ENCODE peak calls at places on chromosome 2, in eight cellular contexts. One of them, this sample, is unnamed.

GRCh38 chr2:241049739-241050623 is 51.6 kb downstream of the SNED1 start:
- DNase-seq in Peyer's patch: peak
- DNase-seq in body of pancreas: no peak
- DNase-seq in AG10803: no peak
- DNase-seq in left ventricle myocardium inferior: no peak
- DNase-seq in fibroblast of lung: peak
- DNase-seq in mammary epithelial cell: no peak
- DNase-seq in upper lobe of right lung: no peak
- DNase-seq in this sample: peak

GRCh38 chr2:191166111-191166755 is 15.4 kb upstream of the STAT4 start:
- DNase-seq in mammary epithelial cell: peak
- DNase-seq in body of pancreas: no peak
- DNase-seq in upper lobe of right lung: no peak
- DNase-seq in left ventricle myocardium inferior: no peak
- DNase-seq in AG10803: no peak
- DNase-seq in fibroblast of lung: peak
- DNase-seq in Peyer's patch: no peak
- DNase-seq in this sample: peak

GRCh38 chr2:31286961-31287550 is 53.1 kb downstream of the EHD3 start:
- DNase-seq in body of pancreas: no peak
- DNase-seq in upper lobe of right lung: no peak
- DNase-seq in Peyer's patch: no peak
- DNase-seq in mammary epithelial cell: peak
- DNase-seq in fibroblast of lung: peak
- DNase-seq in left ventricle myocardium inferior: no peak
- DNase-seq in AG10803: peak
- DNase-seq in this sample: peak

GRCh38 chr2:55961318-55961911 is 37.8 kb upstream of the EFEMP1 start:
- DNase-seq in body of pancreas: no peak
- DNase-seq in Peyer's patch: no peak
- DNase-seq in mammary epithelial cell: peak
- DNase-seq in AG10803: peak
- DNase-seq in upper lobe of right lung: no peak
- DNase-seq in fibroblast of lung: peak
- DNase-seq in left ventricle myocardium inferior: no peak
- DNase-seq in this sample: peak

GRCh38 chr2:44203542-44203941 is 34.9 kb downstream of the PPM1B start:
- DNase-seq in body of pancreas: no peak
- DNase-seq in fibroblast of lung: no peak
- DNase-seq in AG10803: no peak
- DNase-seq in mammary epithelial cell: no peak
- DNase-seq in Peyer's patch: no peak
- DNase-seq in left ventricle myocardium inferior: no peak
- DNase-seq in upper lobe of right lung: no peak
- DNase-seq in this sample: no peak

GRCh38 chr2:172964511-172964910 is 111.1 kb upstream of the MAP3K20 start:
- DNase-seq in Peyer's patch: no peak
- DNase-seq in AG10803: no peak
- DNase-seq in left ventricle myocardium inferior: no peak
- DNase-seq in mammary epithelial cell: no peak
- DNase-seq in upper lobe of right lung: no peak
- DNase-seq in fibroblast of lung: peak
- DNase-seq in body of pancreas: no peak
- DNase-seq in this sample: no peak

GRCh38 chr2:140658766-140659165 is 1472.0 kb downstream of the LRP1B start:
- DNase-seq in AG10803: no peak
- DNase-seq in upper lobe of right lung: no peak
- DNase-seq in Peyer's patch: no peak
- DNase-seq in body of pancreas: no peak
- DNase-seq in fibroblast of lung: peak
- DNase-seq in mammary epithelial cell: no peak
- DNase-seq in left ventricle myocardium inferior: no peak
- DNase-seq in this sample: no peak

GRCh38 chr2:75608684-75609333 is 37.8 kb upstream of the MRPL19 start:
- DNase-seq in mammary epithelial cell: peak
- DNase-seq in upper lobe of right lung: peak
- DNase-seq in body of pancreas: peak
- DNase-seq in Peyer's patch: peak
- DNase-seq in AG10803: peak
- DNase-seq in left ventricle myocardium inferior: peak
- DNase-seq in fibroblast of lung: peak
- DNase-seq in this sample: peak

GRCh38 chr2:11701831-11702301 is 31.9 kb upstream of the NTSR2 start:
- DNase-seq in upper lobe of right lung: no peak
- DNase-seq in mammary epithelial cell: no peak
- DNase-seq in fibroblast of lung: no peak
- DNase-seq in AG10803: no peak
- DNase-seq in body of pancreas: no peak
- DNase-seq in Peyer's patch: no peak
- DNase-seq in left ventricle myocardium inferior: no peak
- DNase-seq in this sample: no peak

GRCh38 chr2:168694173-168694572 is 108.3 kb upstream of the NOSTRIN start:
- DNase-seq in AG10803: no peak
- DNase-seq in mammary epithelial cell: no peak
- DNase-seq in Peyer's patch: no peak
- DNase-seq in body of pancreas: peak
- DNase-seq in left ventricle myocardium inferior: no peak
- DNase-seq in fibroblast of lung: no peak
- DNase-seq in upper lobe of right lung: no peak
- DNase-seq in this sample: no peak

GRCh38 chr2:164495491-164496223 is 125.6 kb downstream of the GRB14 start:
- DNase-seq in Peyer's patch: no peak
- DNase-seq in body of pancreas: no peak
- DNase-seq in mammary epithelial cell: peak
- DNase-seq in upper lobe of right lung: no peak
- DNase-seq in AG10803: peak
- DNase-seq in left ventricle myocardium inferior: no peak
- DNase-seq in fibroblast of lung: peak
- DNase-seq in this sample: peak

GRCh38 chr2:48753228-48753627 is 2.3 kb downstream of the LHCGR start:
- DNase-seq in body of pancreas: no peak
- DNase-seq in mammary epithelial cell: no peak
- DNase-seq in Peyer's patch: no peak
- DNase-seq in fibroblast of lung: no peak
- DNase-seq in AG10803: no peak
- DNase-seq in left ventricle myocardium inferior: no peak
- DNase-seq in upper lobe of right lung: no peak
- DNase-seq in this sample: no peak

GRCh38 chr2:54680397-54681032 is 42.9 kb upstream of the EML6 start:
- DNase-seq in body of pancreas: no peak
- DNase-seq in upper lobe of right lung: no peak
- DNase-seq in AG10803: peak
- DNase-seq in Peyer's patch: no peak
- DNase-seq in left ventricle myocardium inferior: no peak
- DNase-seq in fibroblast of lung: peak
- DNase-seq in mammary epithelial cell: peak
- DNase-seq in this sample: no peak

GRCh38 chr2:233217892-233218377 is 33.5 kb upstream of the ATG16L1 start:
- DNase-seq in AG10803: no peak
- DNase-seq in Peyer's patch: no peak
- DNase-seq in upper lobe of right lung: no peak
- DNase-seq in mammary epithelial cell: no peak
- DNase-seq in fibroblast of lung: no peak
- DNase-seq in left ventricle myocardium inferior: no peak
- DNase-seq in body of pancreas: no peak
- DNase-seq in this sample: peak

GRCh38 chr2:231621051-231621879 is 28.6 kb downstream of the TEX44 start:
- DNase-seq in AG10803: peak
- DNase-seq in mammary epithelial cell: no peak
- DNase-seq in body of pancreas: no peak
- DNase-seq in fibroblast of lung: no peak
- DNase-seq in upper lobe of right lung: no peak
- DNase-seq in Peyer's patch: no peak
- DNase-seq in left ventricle myocardium inferior: peak
- DNase-seq in this sample: peak

GRCh38 chr2:30661173-30662107 is 145.8 kb downstream of the CAPN13 start:
- DNase-seq in AG10803: peak
- DNase-seq in Peyer's patch: no peak
- DNase-seq in body of pancreas: no peak
- DNase-seq in mammary epithelial cell: peak
- DNase-seq in upper lobe of right lung: no peak
- DNase-seq in fibroblast of lung: peak
- DNase-seq in left ventricle myocardium inferior: no peak
- DNase-seq in this sample: no peak

GRCh38 chr2:143489135-143489534 is 359.9 kb downstream of the ARHGAP15 start:
- DNase-seq in body of pancreas: no peak
- DNase-seq in fibroblast of lung: peak
- DNase-seq in left ventricle myocardium inferior: no peak
- DNase-seq in Peyer's patch: no peak
- DNase-seq in upper lobe of right lung: no peak
- DNase-seq in AG10803: peak
- DNase-seq in mammary epithelial cell: peak
- DNase-seq in this sample: peak

GRCh38 chr2:180367831-180368230 is 360.7 kb upstream of the CWC22 start:
- DNase-seq in left ventricle myocardium inferior: no peak
- DNase-seq in upper lobe of right lung: no peak
- DNase-seq in mammary epithelial cell: peak
- DNase-seq in fibroblast of lung: peak
- DNase-seq in Peyer's patch: no peak
- DNase-seq in AG10803: peak
- DNase-seq in body of pancreas: no peak
- DNase-seq in this sample: peak

GRCh38 chr2:191070276-191070675 is 56.3 kb upstream of the STAT1 start:
- DNase-seq in left ventricle myocardium inferior: no peak
- DNase-seq in Peyer's patch: no peak
- DNase-seq in AG10803: no peak
- DNase-seq in fibroblast of lung: no peak
- DNase-seq in body of pancreas: no peak
- DNase-seq in mammary epithelial cell: no peak
- DNase-seq in upper lobe of right lung: no peak
- DNase-seq in this sample: no peak

DNA sequence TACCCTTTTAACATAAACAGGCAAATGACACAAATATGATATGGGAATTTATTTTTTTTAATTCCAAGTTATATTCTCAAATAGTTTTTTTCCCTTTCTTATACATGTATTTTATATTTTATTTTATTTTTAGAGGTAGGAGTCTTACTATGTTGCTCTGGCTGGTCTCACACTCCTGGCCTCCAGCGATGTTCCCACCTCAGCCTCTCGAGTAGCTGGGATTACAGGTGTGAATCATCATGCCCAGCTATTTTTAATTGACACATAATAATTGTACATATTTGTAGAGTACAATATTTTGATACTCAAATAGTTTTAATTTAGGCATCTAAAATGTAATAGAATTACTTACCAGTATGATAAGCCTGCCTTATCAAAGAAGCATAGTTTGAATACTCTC is 12.2 kb downstream of the BAZ2B start:
- DNase-seq in fibroblast of lung: no peak
- DNase-seq in Peyer's patch: no peak
- DNase-seq in mammary epithelial cell: no peak
- DNase-seq in upper lobe of right lung: no peak
- DNase-seq in AG10803: no peak
- DNase-seq in body of pancreas: no peak
- DNase-seq in left ventricle myocardium inferior: no peak
- DNase-seq in this sample: no peak
- H3K4me3 ChIP-seq in fibroblast of lung: no peak
- H3K4me3 ChIP-seq in Peyer's patch: no peak
- H3K4me3 ChIP-seq in mammary epithelial cell: no peak
- H3K4me3 ChIP-seq in upper lobe of right lung: no peak
- H3K4me3 ChIP-seq in AG10803: no peak
- H3K4me3 ChIP-seq in body of pancreas: no peak
- H3K4me3 ChIP-seq in left ventricle myocardium inferior: no peak
- H3K4me3 ChIP-seq in this sample: no peak

DNA sequence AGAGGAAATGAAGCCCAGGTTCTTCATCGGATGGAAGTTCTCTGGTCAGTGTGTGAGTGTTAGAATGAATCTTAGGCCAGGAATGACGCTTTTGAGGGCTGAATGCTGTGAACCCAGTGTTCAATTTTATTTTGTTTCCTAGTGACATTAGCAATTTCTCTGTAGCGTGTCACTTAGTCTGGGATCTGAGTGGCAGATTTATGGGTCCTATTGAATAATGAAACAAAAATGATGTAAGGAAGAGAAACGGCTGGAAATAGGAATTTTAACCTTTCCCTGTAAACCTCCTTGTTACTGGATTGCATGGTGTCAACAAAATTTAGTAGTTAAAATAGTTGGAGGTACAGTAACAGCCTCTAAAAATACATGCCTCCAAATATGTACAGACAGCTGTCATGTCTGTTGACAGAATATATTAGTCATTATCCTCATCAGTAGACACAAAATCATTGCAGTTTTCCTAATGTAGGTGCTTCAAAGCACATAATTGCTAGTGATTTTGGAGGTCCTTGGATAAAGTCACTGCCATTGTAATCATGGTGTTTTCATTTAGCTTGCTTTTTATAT is 223.8 kb upstream of the SPRED2 start:
- DNase-seq in AG10803: no peak
- DNase-seq in upper lobe of right lung: no peak
- DNase-seq in body of pancreas: no peak
- DNase-seq in fibroblast of lung: no peak
- DNase-seq in Peyer's patch: no peak
- DNase-seq in left ventricle myocardium inferior: no peak
- DNase-seq in mammary epithelial cell: no peak
- DNase-seq in this sample: no peak
- H3K4me3 ChIP-seq in AG10803: no peak
- H3K4me3 ChIP-seq in upper lobe of right lung: no peak
- H3K4me3 ChIP-seq in body of pancreas: no peak
- H3K4me3 ChIP-seq in fibroblast of lung: no peak
- H3K4me3 ChIP-seq in Peyer's patch: no peak
- H3K4me3 ChIP-seq in left ventricle myocardium inferior: no peak
- H3K4me3 ChIP-seq in mammary epithelial cell: no peak
- H3K4me3 ChIP-seq in this sample: no peak

GRCh38 chr2:176114930-176115625 is 1.5 kb upstream of the HOXD10 start:
- DNase-seq in fibroblast of lung: no peak
- DNase-seq in mammary epithelial cell: no peak
- DNase-seq in Peyer's patch: peak
- DNase-seq in left ventricle myocardium inferior: no peak
- DNase-seq in body of pancreas: no peak
- DNase-seq in AG10803: no peak
- DNase-seq in upper lobe of right lung: no peak
- DNase-seq in this sample: no peak
- H3K4me3 ChIP-seq in fibroblast of lung: no peak
- H3K4me3 ChIP-seq in mammary epithelial cell: no peak
- H3K4me3 ChIP-seq in Peyer's patch: no peak
- H3K4me3 ChIP-seq in left ventricle myocardium inferior: no peak
- H3K4me3 ChIP-seq in body of pancreas: no peak
- H3K4me3 ChIP-seq in AG10803: no peak
- H3K4me3 ChIP-seq in upper lobe of right lung: no peak
- H3K4me3 ChIP-seq in this sample: no peak

GRCh38 chr2:29119211-29119610 is 4.0 kb downstream of the CLIP4 start:
- DNase-seq in AG10803: no peak
- DNase-seq in mammary epithelial cell: peak
- DNase-seq in fibroblast of lung: no peak
- DNase-seq in upper lobe of right lung: no peak
- DNase-seq in body of pancreas: no peak
- DNase-seq in left ventricle myocardium inferior: no peak
- DNase-seq in Peyer's patch: no peak
- DNase-seq in this sample: no peak
- H3K4me3 ChIP-seq in AG10803: no peak
- H3K4me3 ChIP-seq in mammary epithelial cell: no peak
- H3K4me3 ChIP-seq in fibroblast of lung: no peak
- H3K4me3 ChIP-seq in upper lobe of right lung: no peak
- H3K4me3 ChIP-seq in body of pancreas: no peak
- H3K4me3 ChIP-seq in left ventricle myocardium inferior: no peak
- H3K4me3 ChIP-seq in Peyer's patch: no peak
- H3K4me3 ChIP-seq in this sample: no peak